ENCODE peak calls at places on chromosomes 6 and 20, in ten cellular contexts. G, T, D, B, Z, E, Y, C, A and P are unnamed samples.

GRCh38 chr6:47729019-47729418 is 30.6 kb downstream of the ADGRF4 start:
- DNase-seq in D (peak), Y (no peak), T (no peak), B (no peak), E (no peak), C (no peak), Z (no peak), G (no peak), A (no peak), P (no peak)

GRCh38 chr20:37992802-37993538 is 40.3 kb downstream of the TTI1 start:
- DNase-seq in E (peak), Y (peak), T (no peak), D (peak), G (no peak), A (peak), Z (no peak), C (peak), B (peak), P (peak)

GRCh38 chr6:62285612-62286469 is at the start of gene KHDRBS2:
- DNase-seq in Y (no peak), T (peak), C (peak), D (no peak), B (no peak), G (peak), E (peak), Z (peak), A (peak), P (peak)

GRCh38 chr20:22352019-22352418 is 232.4 kb downstream of the FOXA2 start:
- DNase-seq in Y (no peak), G (no peak), Z (no peak), E (peak), A (no peak), D (no peak), C (no peak), B (no peak), T (no peak), P (no peak)

GRCh38 chr6:20271818-20272217 is 59.5 kb upstream of the MBOAT1 start:
- DNase-seq in T (no peak), Y (no peak), Z (no peak), D (no peak), A (no peak), G (no peak), E (no peak), B (no peak), C (no peak), P (no peak)

GRCh38 chr20:47887477-47888080 is 102.3 kb upstream of the SULF2 start:
- DNase-seq in E (no peak), B (no peak), D (no peak), Y (no peak), Z (peak), C (no peak), G (peak), T (no peak), A (no peak), P (no peak)

GRCh38 chr6:13431861-13432465 is 55.4 kb downstream of the GFOD1 start:
- DNase-seq in A (no peak), B (peak), C (no peak), Y (peak), E (no peak), T (no peak), D (peak), G (no peak), Z (peak), P (peak)

GRCh38 chr6:10695086-10695657 is 400 bp downstream of the PAK1IP1 start:
- DNase-seq in E (no peak), A (no peak), C (no peak), D (no peak), Z (no peak), Y (no peak), B (no peak), T (no peak), G (no peak), P (no peak)

GRCh38 chr6:145380186-145380585 is 355.1 kb downstream of the EPM2A start:
- DNase-seq in D (no peak), Y (no peak), A (no peak), E (no peak), B (peak), Z (no peak), G (no peak), T (no peak), C (no peak), P (no peak)

GRCh38 chr6:134398453-134398852 is 80.5 kb upstream of the SGK1 start:
- DNase-seq in C (no peak), B (no peak), G (no peak), Y (no peak), E (no peak), T (peak), D (no peak), A (no peak), Z (no peak), P (peak)

GRCh38 chr6:17278289-17279061 is 2.7 kb upstream of the RBM24 start:
- DNase-seq in A (no peak), D (peak), C (no peak), Z (no peak), B (peak), Y (peak), E (no peak), T (no peak), G (no peak), P (no peak)

GRCh38 chr6:166775180-166775922 is 148.3 kb upstream of the RPS6KA2 start:
- DNase-seq in C (peak), E (peak), Y (peak), G (no peak), Z (no peak), B (peak), T (peak), A (no peak), D (peak), P (peak)

GRCh38 chr20:34249291-34249690 is 8.1 kb downstream of the ASIP start:
- DNase-seq in D (no peak), B (peak), Z (no peak), E (no peak), C (no peak), A (no peak), Y (peak), T (no peak), G (no peak), P (no peak)

GRCh38 chr6:12324741-12325140 is 34.6 kb downstream of the EDN1 start:
- DNase-seq in B (no peak), A (no peak), C (no peak), E (no peak), G (no peak), T (no peak), Z (no peak), Y (no peak), D (no peak), P (no peak)

GRCh38 chr20:43843965-43844660 is 70.5 kb upstream of the TOX2 start:
- DNase-seq in A (no peak), T (no peak), Z (no peak), D (no peak), G (peak), B (no peak), Y (no peak), C (no peak), E (no peak), P (no peak)